ENCODE peak calls at places on chromosome 11, in six cellular contexts. N, M, P, Z, G and F are unnamed samples.

GRCh38 chr11:93729129-93729616 is 12.1 kb downstream of the TAF1D start:
- DNase-seq in N (no peak), M (no peak), P (no peak), Z (no peak), G (no peak), F (no peak)

GRCh38 chr11:7251836-7252682 is at the start of gene SYT9:
- DNase-seq in N (peak), M (no peak), P (no peak), Z (peak), G (peak), F (no peak)

GRCh38 chr11:26194871-26195270 is 137.1 kb upstream of the ANO3 start:
- DNase-seq in N (no peak), M (no peak), P (no peak), Z (no peak), G (no peak), F (no peak)

GRCh38 chr11:121249039-121249663 is 43.4 kb upstream of the SC5D start:
- DNase-seq in N (peak), M (no peak), P (no peak), Z (no peak), G (peak), F (peak)

GRCh38 chr11:44595964-44596381 is 30.5 kb downstream of the CD82 start:
- DNase-seq in N (peak), M (no peak), P (no peak), Z (no peak), G (peak), F (no peak)

GRCh38 chr11:40130427-40130826 is 1329.0 kb downstream of the LRRC4C start:
- DNase-seq in N (no peak), M (no peak), P (no peak), Z (no peak), G (no peak), F (no peak)

GRCh38 chr11:72617080-72617744 is 57.0 kb downstream of the PDE2A start:
- DNase-seq in N (peak), M (no peak), P (no peak), Z (peak), G (peak), F (no peak)

GRCh38 chr11:72552399-72552910 is 118.1 kb upstream of the CLPB start:
- DNase-seq in N (no peak), M (no peak), P (no peak), Z (no peak), G (no peak), F (no peak)

GRCh38 chr11:126949066-126949945 is 51.3 kb downstream of the KIRREL3 start:
- DNase-seq in N (peak), M (no peak), P (no peak), Z (no peak), G (no peak), F (no peak)

GRCh38 chr11:70811915-70812314 is 413.6 kb downstream of the CTTN start:
- DNase-seq in N (no peak), M (no peak), P (no peak), Z (no peak), G (no peak), F (no peak)

GRCh38 chr11:95849087-95849825 is 59.0 kb downstream of the CEP57 start:
- DNase-seq in N (peak), M (peak), P (peak), Z (peak), G (peak), F (peak)

GRCh38 chr11:118247041-118247440 is 5.1 kb downstream of the MPZL3 start:
- DNase-seq in N (no peak), M (no peak), P (no peak), Z (no peak), G (no peak), F (no peak)

GRCh38 chr11:118258410-118258809 is 5.7 kb downstream of the MPZL2 start:
- DNase-seq in N (no peak), M (no peak), P (no peak), Z (no peak), G (no peak), F (no peak)

GRCh38 chr11:118251858-118252652 is at the start of gene MPZL3:
- DNase-seq in N (peak), M (peak), P (peak), Z (peak), G (peak), F (peak)

GRCh38 chr11:118252688-118253087 is 523 bp upstream of the MPZL3 start:
- DNase-seq in N (no peak), M (no peak), P (no peak), Z (no peak), G (no peak), F (no peak)
- H3K4me3 ChIP-seq in N (peak), M (peak), P (peak), Z (peak), G (no peak), F (peak)

GRCh38 chr11:75731095-75731494 is 13.5 kb downstream of the MOGAT2 start:
- DNase-seq in N (no peak), M (no peak), P (no peak), Z (no peak), G (no peak), F (no peak)
- TF ChIP-seq CTCF in N (no peak), M (no peak), P (no peak), Z (no peak), G (no peak), F (no peak)

GRCh38 chr11:3380706-3381570 is 2.0 kb upstream of the ZNF195 start:
- DNase-seq in N (no peak), M (no peak), P (no peak), Z (no peak), G (peak), F (no peak)
- H3K4me3 ChIP-seq in N (no peak), M (no peak), P (peak), Z (peak), G (peak), F (no peak)

DNA sequence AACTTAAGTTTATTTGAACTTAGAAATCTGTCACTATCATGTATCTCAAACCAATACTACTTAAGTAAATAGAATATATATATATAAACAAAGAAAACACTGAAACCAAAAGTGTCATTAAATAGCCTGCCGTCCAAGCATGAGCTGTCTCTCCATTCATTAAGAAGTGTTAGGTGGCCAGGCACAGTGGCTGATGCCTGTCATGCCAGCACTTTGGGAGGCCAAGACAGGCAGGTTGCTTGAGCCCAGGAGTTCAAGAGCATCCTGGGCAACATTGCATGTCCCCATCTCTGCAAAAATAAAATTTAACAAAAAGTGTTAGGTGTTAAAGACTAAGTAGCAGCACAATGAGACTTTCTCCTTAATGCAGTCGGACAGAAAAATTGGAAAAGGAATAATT is 14.0 kb downstream of the CD6 start:
- DNase-seq in N (no peak), M (no peak), P (no peak), Z (no peak), G (no peak), F (no peak)
- TF ChIP-seq CTCF in N (no peak), M (no peak), P (no peak), Z (no peak), G (no peak), F (no peak)

GRCh38 chr11:13861411-13861810 is 101.1 kb upstream of the SPON1 start:
- DNase-seq in N (no peak), M (no peak), P (no peak), Z (no peak), G (no peak), F (no peak)
- H3K4me3 ChIP-seq in N (no peak), M (no peak), P (no peak), Z (no peak), G (no peak), F (no peak)